ENCODE peak calls at places on chromosome 22, in eight cellular contexts. One of them, this sample, is unnamed.

GRCh38 chr22:41772645-41773044 is 27.8 kb upstream of the CCDC134 start:
- DNase-seq in neural progenitor cell: no peak
- DNase-seq in GM12865: no peak
- DNase-seq in psoas muscle: no peak
- DNase-seq in cardiac muscle cell: no peak
- DNase-seq in AG09309: no peak
- DNase-seq in CD8-positive, alpha-beta T cell: no peak
- DNase-seq in Panc1: no peak
- DNase-seq in this sample: no peak

GRCh38 chr22:43377486-43377995 is 34.3 kb upstream of the MPPED1 start:
- DNase-seq in cardiac muscle cell: no peak
- DNase-seq in psoas muscle: no peak
- DNase-seq in AG09309: no peak
- DNase-seq in Panc1: no peak
- DNase-seq in GM12865: peak
- DNase-seq in neural progenitor cell: no peak
- DNase-seq in CD8-positive, alpha-beta T cell: no peak
- DNase-seq in this sample: no peak

GRCh38 chr22:44486538-44486937 is 11.5 kb downstream of the RTL6 start:
- DNase-seq in Panc1: no peak
- DNase-seq in psoas muscle: no peak
- DNase-seq in CD8-positive, alpha-beta T cell: no peak
- DNase-seq in cardiac muscle cell: no peak
- DNase-seq in neural progenitor cell: no peak
- DNase-seq in GM12865: no peak
- DNase-seq in AG09309: no peak
- DNase-seq in this sample: no peak

GRCh38 chr22:33785283-33785991 is 134.8 kb downstream of the LARGE1 start:
- DNase-seq in cardiac muscle cell: no peak
- DNase-seq in Panc1: no peak
- DNase-seq in psoas muscle: no peak
- DNase-seq in GM12865: peak
- DNase-seq in neural progenitor cell: no peak
- DNase-seq in AG09309: peak
- DNase-seq in CD8-positive, alpha-beta T cell: no peak
- DNase-seq in this sample: no peak

GRCh38 chr22:28017859-28018258 is 98.8 kb upstream of the PITPNB start:
- DNase-seq in CD8-positive, alpha-beta T cell: no peak
- DNase-seq in cardiac muscle cell: no peak
- DNase-seq in AG09309: no peak
- DNase-seq in psoas muscle: peak
- DNase-seq in neural progenitor cell: no peak
- DNase-seq in Panc1: no peak
- DNase-seq in GM12865: no peak
- DNase-seq in this sample: no peak

GRCh38 chr22:39941661-39942060 is 18.5 kb upstream of the TMA7B start:
- DNase-seq in AG09309: no peak
- DNase-seq in Panc1: no peak
- DNase-seq in neural progenitor cell: no peak
- DNase-seq in cardiac muscle cell: no peak
- DNase-seq in CD8-positive, alpha-beta T cell: no peak
- DNase-seq in GM12865: no peak
- DNase-seq in psoas muscle: no peak
- DNase-seq in this sample: no peak

GRCh38 chr22:40010752-40011145 is 16.0 kb downstream of the FAM83F start:
- DNase-seq in CD8-positive, alpha-beta T cell: no peak
- DNase-seq in Panc1: no peak
- DNase-seq in psoas muscle: no peak
- DNase-seq in AG09309: no peak
- DNase-seq in GM12865: no peak
- DNase-seq in cardiac muscle cell: no peak
- DNase-seq in neural progenitor cell: no peak
- DNase-seq in this sample: no peak

GRCh38 chr22:48919851-48920589 is 907.7 kb downstream of the BRD1 start:
- DNase-seq in neural progenitor cell: no peak
- DNase-seq in CD8-positive, alpha-beta T cell: no peak
- DNase-seq in AG09309: no peak
- DNase-seq in cardiac muscle cell: no peak
- DNase-seq in psoas muscle: no peak
- DNase-seq in GM12865: no peak
- DNase-seq in Panc1: no peak
- DNase-seq in this sample: no peak

GRCh38 chr22:46974631-46975585 is 212.5 kb downstream of the TBC1D22A start:
- DNase-seq in cardiac muscle cell: no peak
- DNase-seq in neural progenitor cell: no peak
- DNase-seq in CD8-positive, alpha-beta T cell: no peak
- DNase-seq in psoas muscle: no peak
- DNase-seq in GM12865: no peak
- DNase-seq in AG09309: no peak
- DNase-seq in Panc1: no peak
- DNase-seq in this sample: no peak

GRCh38 chr22:40070701-40071100 is 75.9 kb downstream of the FAM83F start:
- DNase-seq in GM12865: peak
- DNase-seq in cardiac muscle cell: peak
- DNase-seq in psoas muscle: no peak
- DNase-seq in AG09309: peak
- DNase-seq in neural progenitor cell: no peak
- DNase-seq in CD8-positive, alpha-beta T cell: no peak
- DNase-seq in Panc1: no peak
- DNase-seq in this sample: no peak

GRCh38 chr22:30574095-30574981 is at the start of gene GAL3ST1:
- DNase-seq in CD8-positive, alpha-beta T cell: no peak
- DNase-seq in Panc1: no peak
- DNase-seq in GM12865: no peak
- DNase-seq in cardiac muscle cell: peak
- DNase-seq in AG09309: no peak
- DNase-seq in psoas muscle: no peak
- DNase-seq in neural progenitor cell: peak
- DNase-seq in this sample: no peak

GRCh38 chr22:48488611-48489456 is 1338.8 kb downstream of the BRD1 start:
- DNase-seq in neural progenitor cell: peak
- DNase-seq in CD8-positive, alpha-beta T cell: no peak
- DNase-seq in Panc1: no peak
- DNase-seq in GM12865: no peak
- DNase-seq in cardiac muscle cell: peak
- DNase-seq in psoas muscle: no peak
- DNase-seq in AG09309: no peak
- DNase-seq in this sample: no peak

GRCh38 chr22:45246060-45246985 is 5.6 kb upstream of the KIAA0930 start:
- DNase-seq in Panc1: peak
- DNase-seq in neural progenitor cell: no peak
- DNase-seq in GM12865: no peak
- DNase-seq in psoas muscle: peak
- DNase-seq in CD8-positive, alpha-beta T cell: no peak
- DNase-seq in cardiac muscle cell: no peak
- DNase-seq in AG09309: peak
- DNase-seq in this sample: peak

GRCh38 chr22:47143249-47143938 is 380.9 kb downstream of the TBC1D22A start:
- DNase-seq in GM12865: no peak
- DNase-seq in AG09309: no peak
- DNase-seq in cardiac muscle cell: no peak
- DNase-seq in psoas muscle: no peak
- DNase-seq in CD8-positive, alpha-beta T cell: no peak
- DNase-seq in Panc1: no peak
- DNase-seq in neural progenitor cell: no peak
- DNase-seq in this sample: no peak

GRCh38 chr22:32623943-32624342 is 149.3 kb downstream of the FBXO7 start:
- DNase-seq in psoas muscle: peak
- DNase-seq in GM12865: no peak
- DNase-seq in AG09309: peak
- DNase-seq in CD8-positive, alpha-beta T cell: no peak
- DNase-seq in Panc1: no peak
- DNase-seq in neural progenitor cell: no peak
- DNase-seq in cardiac muscle cell: no peak
- DNase-seq in this sample: no peak

GRCh38 chr22:26502688-26503561 is 9.3 kb downstream of the TFIP11 start:
- DNase-seq in Panc1: no peak
- DNase-seq in cardiac muscle cell: peak
- DNase-seq in neural progenitor cell: peak
- DNase-seq in CD8-positive, alpha-beta T cell: peak
- DNase-seq in psoas muscle: peak
- DNase-seq in AG09309: no peak
- DNase-seq in GM12865: peak
- DNase-seq in this sample: peak
- TF ChIP-seq CTCF in Panc1: peak
- TF ChIP-seq CTCF in cardiac muscle cell: peak
- TF ChIP-seq CTCF in neural progenitor cell: peak
- TF ChIP-seq CTCF in CD8-positive, alpha-beta T cell: peak
- TF ChIP-seq CTCF in psoas muscle: peak
- TF ChIP-seq CTCF in AG09309: peak
- TF ChIP-seq CTCF in GM12865: peak
- TF ChIP-seq CTCF in this sample: peak

GRCh38 chr22:22103078-22103593 is 120.5 kb upstream of the TOP3B start:
- DNase-seq in cardiac muscle cell: no peak
- DNase-seq in AG09309: no peak
- DNase-seq in neural progenitor cell: peak
- DNase-seq in GM12865: peak
- DNase-seq in psoas muscle: no peak
- DNase-seq in Panc1: no peak
- DNase-seq in CD8-positive, alpha-beta T cell: no peak
- DNase-seq in this sample: no peak
- TF ChIP-seq CTCF in cardiac muscle cell: peak
- TF ChIP-seq CTCF in AG09309: peak
- TF ChIP-seq CTCF in neural progenitor cell: peak
- TF ChIP-seq CTCF in GM12865: peak
- TF ChIP-seq CTCF in psoas muscle: peak
- TF ChIP-seq CTCF in Panc1: peak
- TF ChIP-seq CTCF in CD8-positive, alpha-beta T cell: no peak
- TF ChIP-seq CTCF in this sample: peak

GRCh38 chr22:19751497-19752245 is 8.9 kb upstream of the TBX1 start:
- DNase-seq in psoas muscle: no peak
- DNase-seq in AG09309: no peak
- DNase-seq in cardiac muscle cell: no peak
- DNase-seq in CD8-positive, alpha-beta T cell: no peak
- DNase-seq in neural progenitor cell: no peak
- DNase-seq in Panc1: no peak
- DNase-seq in GM12865: no peak
- DNase-seq in this sample: no peak

GRCh38 chr22:19753996-19754700 is 6.4 kb upstream of the TBX1 start:
- DNase-seq in psoas muscle: no peak
- DNase-seq in neural progenitor cell: no peak
- DNase-seq in Panc1: no peak
- DNase-seq in CD8-positive, alpha-beta T cell: no peak
- DNase-seq in AG09309: no peak
- DNase-seq in GM12865: no peak
- DNase-seq in cardiac muscle cell: no peak
- DNase-seq in this sample: no peak

GRCh38 chr22:19754701-19755144 is 5.9 kb upstream of the TBX1 start:
- DNase-seq in cardiac muscle cell: no peak
- DNase-seq in Panc1: no peak
- DNase-seq in psoas muscle: no peak
- DNase-seq in CD8-positive, alpha-beta T cell: no peak
- DNase-seq in AG09309: no peak
- DNase-seq in neural progenitor cell: no peak
- DNase-seq in GM12865: no peak
- DNase-seq in this sample: no peak

GRCh38 chr22:19755145-19755710 is 5.3 kb upstream of the TBX1 start:
- DNase-seq in psoas muscle: no peak
- DNase-seq in cardiac muscle cell: no peak
- DNase-seq in CD8-positive, alpha-beta T cell: no peak
- DNase-seq in AG09309: no peak
- DNase-seq in neural progenitor cell: peak
- DNase-seq in GM12865: no peak
- DNase-seq in Panc1: no peak
- DNase-seq in this sample: no peak

GRCh38 chr22:19753090-19753842 is 7.3 kb upstream of the TBX1 start:
- DNase-seq in CD8-positive, alpha-beta T cell: no peak
- DNase-seq in neural progenitor cell: no peak
- DNase-seq in GM12865: no peak
- DNase-seq in cardiac muscle cell: no peak
- DNase-seq in AG09309: no peak
- DNase-seq in Panc1: no peak
- DNase-seq in psoas muscle: no peak
- DNase-seq in this sample: no peak
- TF ChIP-seq CTCF in CD8-positive, alpha-beta T cell: no peak
- TF ChIP-seq CTCF in neural progenitor cell: peak
- TF ChIP-seq CTCF in GM12865: no peak
- TF ChIP-seq CTCF in cardiac muscle cell: peak
- TF ChIP-seq CTCF in AG09309: no peak
- TF ChIP-seq CTCF in Panc1: no peak
- TF ChIP-seq CTCF in psoas muscle: no peak
- TF ChIP-seq CTCF in this sample: no peak

GRCh38 chr22:23239429-23239828 is 59.1 kb downstream of the BCR start:
- DNase-seq in cardiac muscle cell: no peak
- DNase-seq in CD8-positive, alpha-beta T cell: no peak
- DNase-seq in psoas muscle: no peak
- DNase-seq in Panc1: no peak
- DNase-seq in AG09309: no peak
- DNase-seq in neural progenitor cell: no peak
- DNase-seq in GM12865: no peak
- DNase-seq in this sample: no peak

GRCh38 chr22:23241562-23242472 is 61.5 kb downstream of the BCR start:
- DNase-seq in Panc1: no peak
- DNase-seq in GM12865: no peak
- DNase-seq in psoas muscle: no peak
- DNase-seq in neural progenitor cell: no peak
- DNase-seq in cardiac muscle cell: no peak
- DNase-seq in CD8-positive, alpha-beta T cell: no peak
- DNase-seq in AG09309: no peak
- DNase-seq in this sample: no peak

GRCh38 chr22:23242473-23243001 is 62.2 kb downstream of the BCR start:
- DNase-seq in psoas muscle: no peak
- DNase-seq in GM12865: no peak
- DNase-seq in AG09309: no peak
- DNase-seq in CD8-positive, alpha-beta T cell: no peak
- DNase-seq in cardiac muscle cell: peak
- DNase-seq in Panc1: no peak
- DNase-seq in neural progenitor cell: peak
- DNase-seq in this sample: no peak

GRCh38 chr22:23238707-23239106 is 58.4 kb downstream of the BCR start:
- DNase-seq in psoas muscle: no peak
- DNase-seq in neural progenitor cell: no peak
- DNase-seq in CD8-positive, alpha-beta T cell: no peak
- DNase-seq in Panc1: no peak
- DNase-seq in AG09309: no peak
- DNase-seq in cardiac muscle cell: no peak
- DNase-seq in GM12865: no peak
- DNase-seq in this sample: no peak

DNA sequence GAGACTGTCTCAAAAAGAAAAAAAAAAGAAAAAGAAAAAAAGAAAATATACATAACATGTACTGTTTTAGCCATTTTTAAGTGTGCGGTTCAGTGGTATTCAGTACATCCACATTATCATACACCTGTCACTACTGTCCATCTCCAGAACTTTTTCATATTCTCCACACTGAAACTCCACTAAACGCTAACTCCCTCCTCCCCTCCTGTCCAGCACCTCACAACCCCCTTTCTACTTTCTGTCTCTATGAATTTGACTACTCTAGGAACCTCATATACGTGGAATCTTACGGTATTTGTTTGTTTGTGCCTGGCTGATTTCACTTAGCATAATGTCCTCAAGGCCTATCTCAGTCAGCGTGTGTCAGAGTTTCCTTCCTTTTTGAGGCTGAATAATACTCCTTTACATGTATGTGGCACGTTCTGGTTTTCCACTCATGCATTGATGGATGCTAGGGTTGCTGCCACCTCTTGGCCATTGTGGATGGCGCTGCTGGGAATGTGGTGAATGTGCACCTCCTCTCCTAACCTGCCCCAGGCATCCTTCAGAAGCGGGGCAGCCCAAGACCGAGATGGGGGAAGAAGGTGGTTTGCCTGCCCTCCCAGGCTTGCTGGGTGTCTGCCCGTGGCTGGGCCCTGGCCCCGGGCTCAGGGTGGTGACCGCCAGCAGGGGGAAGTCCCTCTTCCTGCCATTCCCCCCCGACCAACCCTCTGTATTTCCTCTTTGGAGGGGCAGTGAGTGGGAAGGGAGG is 60.5 kb downstream of the BCR start:
- DNase-seq in Panc1: no peak
- DNase-seq in GM12865: peak
- DNase-seq in CD8-positive, alpha-beta T cell: peak
- DNase-seq in cardiac muscle cell: no peak
- DNase-seq in neural progenitor cell: peak
- DNase-seq in AG09309: no peak
- DNase-seq in psoas muscle: no peak
- DNase-seq in this sample: no peak
- TF ChIP-seq CTCF in Panc1: no peak
- TF ChIP-seq CTCF in GM12865: no peak
- TF ChIP-seq CTCF in CD8-positive, alpha-beta T cell: no peak
- TF ChIP-seq CTCF in cardiac muscle cell: peak
- TF ChIP-seq CTCF in neural progenitor cell: peak
- TF ChIP-seq CTCF in AG09309: peak
- TF ChIP-seq CTCF in psoas muscle: peak
- TF ChIP-seq CTCF in this sample: no peak

This sample was measured in GM13976.